ENCODE peak calls at places on chromosomes 3 and 15, in seven cellular contexts. One of them, this sample, is unnamed.

GRCh38 chr3:172161959-172162358 is 122.6 kb downstream of the FNDC3B start:
- DNase-seq in A549: no peak
- DNase-seq in upper lobe of left lung: no peak
- DNase-seq in ovary: no peak
- DNase-seq in sigmoid colon: no peak
- DNase-seq in HepG2: no peak
- DNase-seq in H1: no peak
- DNase-seq in this sample: no peak

GRCh38 chr15:70748281-70748747 is 15.0 kb downstream of the UACA start:
- DNase-seq in H1: no peak
- DNase-seq in sigmoid colon: peak; percentile 72
- DNase-seq in A549: no peak
- DNase-seq in HepG2: no peak
- DNase-seq in upper lobe of left lung: peak; percentile 54
- DNase-seq in ovary: no peak
- DNase-seq in this sample: no peak

GRCh38 chr3:172467170-172467824 is 19.0 kb upstream of the GHSR start:
- DNase-seq in ovary: no peak
- DNase-seq in HepG2: no peak
- DNase-seq in upper lobe of left lung: no peak
- DNase-seq in sigmoid colon: no peak
- DNase-seq in A549: peak; percentile 45
- DNase-seq in H1: no peak
- DNase-seq in this sample: no peak

GRCh38 chr15:65072027-65072426 is 4.2 kb upstream of the RASL12 start:
- DNase-seq in ovary: peak; percentile 44
- DNase-seq in HepG2: no peak
- DNase-seq in H1: no peak
- DNase-seq in sigmoid colon: no peak
- DNase-seq in A549: no peak
- DNase-seq in upper lobe of left lung: no peak
- DNase-seq in this sample: no peak

GRCh38 chr3:72229952-72230351 is 445.0 kb upstream of the PROK2 start:
- DNase-seq in HepG2: no peak
- DNase-seq in A549: no peak
- DNase-seq in upper lobe of left lung: no peak
- DNase-seq in H1: no peak
- DNase-seq in ovary: no peak
- DNase-seq in sigmoid colon: no peak
- DNase-seq in this sample: no peak

GRCh38 chr15:60017538-60018199 is 13.6 kb downstream of the FOXB1 start:
- DNase-seq in H1: no peak
- DNase-seq in HepG2: no peak
- DNase-seq in A549: no peak
- DNase-seq in upper lobe of left lung: no peak
- DNase-seq in sigmoid colon: no peak
- DNase-seq in ovary: no peak
- DNase-seq in this sample: no peak

GRCh38 chr3:189071452-189071851 is 100.3 kb upstream of the TPRG1 start:
- DNase-seq in ovary: no peak
- DNase-seq in H1: no peak
- DNase-seq in upper lobe of left lung: no peak
- DNase-seq in A549: no peak
- DNase-seq in sigmoid colon: no peak
- DNase-seq in HepG2: no peak
- DNase-seq in this sample: no peak

GRCh38 chr15:66404532-66404931 is 17.8 kb downstream of the MAP2K1 start:
- DNase-seq in ovary: no peak
- DNase-seq in upper lobe of left lung: peak; percentile 53
- DNase-seq in A549: no peak
- DNase-seq in HepG2: no peak
- DNase-seq in sigmoid colon: no peak
- DNase-seq in H1: peak; percentile 66
- DNase-seq in this sample: no peak

GRCh38 chr3:177335728-177336127 is 138.4 kb upstream of the TBL1XR1 start:
- DNase-seq in upper lobe of left lung: no peak
- DNase-seq in HepG2: no peak
- DNase-seq in ovary: no peak
- DNase-seq in sigmoid colon: no peak
- DNase-seq in H1: no peak
- DNase-seq in A549: no peak
- DNase-seq in this sample: no peak

GRCh38 chr15:65870889-65871533 is 1.7 kb downstream of the RAB11A start:
- DNase-seq in upper lobe of left lung: no peak
- DNase-seq in sigmoid colon: no peak
- DNase-seq in ovary: no peak
- DNase-seq in HepG2: peak; percentile 40
- DNase-seq in H1: no peak
- DNase-seq in A549: peak; percentile 69
- DNase-seq in this sample: no peak

GRCh38 chr15:44536298-44536961 is 517 bp upstream of the EIF3J start:
- DNase-seq in ovary: no peak
- DNase-seq in HepG2: peak; percentile 77
- DNase-seq in H1: peak; percentile 76
- DNase-seq in upper lobe of left lung: peak; percentile 89
- DNase-seq in sigmoid colon: no peak
- DNase-seq in A549: no peak
- DNase-seq in this sample: peak; percentile 94

GRCh38 chr3:2958553-2958952 is 151.6 kb downstream of the IL5RA start:
- DNase-seq in sigmoid colon: no peak
- DNase-seq in upper lobe of left lung: no peak
- DNase-seq in A549: no peak
- DNase-seq in ovary: no peak
- DNase-seq in H1: no peak
- DNase-seq in HepG2: no peak
- DNase-seq in this sample: no peak

GRCh38 chr3:149080011-149080698 is 6.2 kb downstream of the HLTF start:
- DNase-seq in H1: no peak
- DNase-seq in sigmoid colon: no peak
- DNase-seq in ovary: no peak
- DNase-seq in upper lobe of left lung: no peak
- DNase-seq in HepG2: no peak
- DNase-seq in A549: no peak
- DNase-seq in this sample: no peak

GRCh38 chr3:166283856-166284255 is 446.6 kb upstream of the BCHE start:
- DNase-seq in sigmoid colon: no peak
- DNase-seq in A549: peak; percentile 28
- DNase-seq in ovary: no peak
- DNase-seq in upper lobe of left lung: no peak
- DNase-seq in HepG2: no peak
- DNase-seq in H1: no peak
- DNase-seq in this sample: no peak

GRCh38 chr15:38474155-38474757 is 20.3 kb downstream of the FAM98B start:
- DNase-seq in sigmoid colon: no peak
- DNase-seq in HepG2: peak; percentile 63
- DNase-seq in A549: peak; percentile 61
- DNase-seq in upper lobe of left lung: peak; percentile 24
- DNase-seq in H1: no peak
- DNase-seq in ovary: no peak
- DNase-seq in this sample: no peak

GRCh38 chr3:173733029-173733652 is 335.6 kb downstream of the NLGN1 start:
- DNase-seq in H1: no peak
- DNase-seq in HepG2: peak; percentile 12
- DNase-seq in sigmoid colon: no peak
- DNase-seq in ovary: no peak
- DNase-seq in upper lobe of left lung: no peak
- DNase-seq in A549: peak; percentile 16
- DNase-seq in this sample: no peak

GRCh38 chr15:33211409-33211808 is 16.9 kb upstream of the FMN1 start:
- DNase-seq in A549: no peak
- DNase-seq in sigmoid colon: peak; percentile 68
- DNase-seq in H1: no peak
- DNase-seq in upper lobe of left lung: no peak
- DNase-seq in HepG2: no peak
- DNase-seq in ovary: no peak
- DNase-seq in this sample: peak; percentile 68

GRCh38 chr3:28467414-28467813 is 118.8 kb upstream of the AZI2 start:
- DNase-seq in H1: no peak
- DNase-seq in ovary: no peak
- DNase-seq in HepG2: no peak
- DNase-seq in upper lobe of left lung: no peak
- DNase-seq in sigmoid colon: no peak
- DNase-seq in A549: no peak
- DNase-seq in this sample: no peak

GRCh38 chr15:90463381-90463780 is 66.3 kb upstream of the CRTC3 start:
- DNase-seq in sigmoid colon: no peak
- DNase-seq in H1: no peak
- DNase-seq in upper lobe of left lung: no peak
- DNase-seq in HepG2: no peak
- DNase-seq in A549: peak; percentile 14
- DNase-seq in ovary: no peak
- DNase-seq in this sample: no peak

GRCh38 chr15:65249641-65250040 is 37.0 kb downstream of the PARP16 start:
- DNase-seq in sigmoid colon: no peak
- DNase-seq in H1: no peak
- DNase-seq in HepG2: no peak
- DNase-seq in A549: no peak
- DNase-seq in ovary: no peak
- DNase-seq in upper lobe of left lung: no peak
- DNase-seq in this sample: no peak

GRCh38 chr3:69121950-69122349 is 445 bp downstream of the LMOD3 start:
- DNase-seq in HepG2: no peak
- DNase-seq in sigmoid colon: no peak
- DNase-seq in H1: no peak
- DNase-seq in A549: no peak
- DNase-seq in upper lobe of left lung: no peak
- DNase-seq in ovary: no peak
- DNase-seq in this sample: no peak

DNA sequence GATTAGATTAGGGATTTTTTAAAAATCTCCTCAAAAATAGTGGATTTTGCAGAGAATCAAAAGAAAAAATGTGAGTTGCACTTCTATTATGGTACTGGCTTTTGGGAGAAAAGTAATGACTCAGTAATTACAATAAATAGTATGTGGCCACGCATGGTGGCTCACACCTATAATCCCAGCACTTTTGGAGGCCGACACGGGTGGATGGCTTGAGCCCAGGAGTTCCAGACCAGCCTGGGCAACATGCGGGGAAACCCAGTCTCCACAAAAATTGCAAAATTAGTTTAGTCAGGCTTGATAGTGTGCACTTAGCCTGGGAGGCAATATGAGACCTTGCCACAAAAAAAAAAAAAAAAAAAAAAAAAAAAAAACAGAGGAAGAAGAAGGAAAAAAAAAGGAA is 1098.2 kb downstream of the ZPLD1 start:
- DNase-seq in upper lobe of left lung: no peak
- DNase-seq in H1: no peak
- DNase-seq in ovary: no peak
- DNase-seq in sigmoid colon: no peak
- DNase-seq in A549: no peak
- DNase-seq in HepG2: no peak
- DNase-seq in this sample: no peak
- H3K4me3 ChIP-seq in upper lobe of left lung: no peak overlapping the region
- H3K4me3 ChIP-seq in H1: no peak overlapping the region
- H3K4me3 ChIP-seq in ovary: no peak overlapping the region
- H3K4me3 ChIP-seq in sigmoid colon: no peak overlapping the region
- H3K4me3 ChIP-seq in A549: no peak overlapping the region
- H3K4me3 ChIP-seq in HepG2: no peak overlapping the region
- H3K4me3 ChIP-seq in this sample: no peak overlapping the region

DNA sequence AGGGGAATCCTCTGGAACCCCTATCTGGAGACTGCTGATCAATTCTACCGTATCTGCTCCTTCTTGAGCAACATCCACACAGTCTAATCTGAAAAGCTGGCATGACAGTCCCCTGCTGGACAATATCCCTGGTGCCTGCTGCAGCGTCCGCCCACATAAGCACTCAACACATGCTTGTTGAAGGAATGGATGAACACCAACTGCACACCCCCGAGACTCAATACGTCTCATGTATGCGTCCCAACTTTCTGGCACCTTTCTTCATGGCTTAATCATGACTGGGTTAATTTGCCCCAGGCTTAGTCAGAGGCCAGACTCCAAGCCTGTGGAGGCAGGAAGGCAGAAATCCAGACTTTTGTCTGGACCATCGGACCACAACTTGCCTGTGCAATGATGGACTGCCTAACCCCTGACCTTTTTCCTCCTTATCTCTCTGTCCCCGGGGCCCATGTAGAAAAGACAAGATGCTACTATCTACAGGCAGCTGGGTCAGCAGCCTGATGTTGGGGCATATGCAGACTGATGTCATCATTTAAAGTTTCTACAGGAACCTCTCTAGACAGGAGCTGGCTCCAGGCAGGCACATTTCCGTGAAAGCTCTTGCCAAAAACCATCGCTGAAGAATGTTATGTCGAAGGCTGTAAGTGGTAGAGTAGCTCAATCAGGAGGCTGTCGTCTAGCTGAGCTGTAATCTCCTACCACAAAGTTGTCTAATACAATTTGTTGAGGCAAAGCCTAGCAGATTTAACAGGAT is 114.1 kb upstream of the TPM1 start:
- DNase-seq in upper lobe of left lung: no peak
- DNase-seq in HepG2: peak; percentile 37
- DNase-seq in ovary: no peak
- DNase-seq in sigmoid colon: no peak
- DNase-seq in H1: no peak
- DNase-seq in A549: peak; percentile 87
- DNase-seq in this sample: no peak
- TF ChIP-seq EP300 in upper lobe of left lung: no peak
- TF ChIP-seq EP300 in HepG2: no peak
- TF ChIP-seq EP300 in ovary: no peak
- TF ChIP-seq EP300 in sigmoid colon: no peak
- TF ChIP-seq EP300 in H1: no peak
- TF ChIP-seq EP300 in A549: peak; percentile 66
- TF ChIP-seq EP300 in this sample: no peak

GRCh38 chr3:137770821-137771399 is 6.8 kb downstream of the SOX14 start:
- DNase-seq in HepG2: no peak
- DNase-seq in ovary: no peak
- DNase-seq in sigmoid colon: no peak
- DNase-seq in upper lobe of left lung: no peak
- DNase-seq in A549: no peak
- DNase-seq in H1: no peak
- DNase-seq in this sample: no peak
- H3K4me3 ChIP-seq in HepG2: no peak overlapping the region
- H3K4me3 ChIP-seq in ovary: no peak overlapping the region
- H3K4me3 ChIP-seq in sigmoid colon: peak overlapping the region; percentile 32
- H3K4me3 ChIP-seq in upper lobe of left lung: peak overlapping the region; percentile 5
- H3K4me3 ChIP-seq in A549: peak overlapping the region; percentile 33
- H3K4me3 ChIP-seq in H1: peak overlapping the region; percentile 9
- H3K4me3 ChIP-seq in this sample: peak overlapping the region; percentile 43

GRCh38 chr3:36206936-36207620 is 173.2 kb upstream of the STAC start:
- DNase-seq in H1: no peak
- DNase-seq in upper lobe of left lung: no peak
- DNase-seq in A549: no peak
- DNase-seq in HepG2: no peak
- DNase-seq in sigmoid colon: no peak
- DNase-seq in ovary: no peak
- DNase-seq in this sample: no peak
- TF ChIP-seq EP300 in H1: no peak
- TF ChIP-seq EP300 in upper lobe of left lung: no peak
- TF ChIP-seq EP300 in A549: no peak
- TF ChIP-seq EP300 in HepG2: no peak
- TF ChIP-seq EP300 in sigmoid colon: no peak
- TF ChIP-seq EP300 in ovary: no peak
- TF ChIP-seq EP300 in this sample: no peak

GRCh38 chr15:63986185-63986680 is 60.1 kb downstream of the DAPK2 start:
- DNase-seq in HepG2: no peak
- DNase-seq in ovary: no peak
- DNase-seq in H1: no peak
- DNase-seq in A549: no peak
- DNase-seq in upper lobe of left lung: no peak
- DNase-seq in sigmoid colon: no peak
- DNase-seq in this sample: no peak
- H3K4me3 ChIP-seq in HepG2: no peak overlapping the region
- H3K4me3 ChIP-seq in ovary: no peak overlapping the region
- H3K4me3 ChIP-seq in H1: no peak overlapping the region
- H3K4me3 ChIP-seq in A549: no peak overlapping the region
- H3K4me3 ChIP-seq in upper lobe of left lung: no peak overlapping the region
- H3K4me3 ChIP-seq in sigmoid colon: no peak overlapping the region
- H3K4me3 ChIP-seq in this sample: no peak overlapping the region

GRCh38 chr3:26193558-26193957 is 403.7 kb downstream of the OXSM start:
- DNase-seq in upper lobe of left lung: no peak
- DNase-seq in H1: no peak
- DNase-seq in ovary: no peak
- DNase-seq in sigmoid colon: no peak
- DNase-seq in HepG2: no peak
- DNase-seq in A549: no peak
- DNase-seq in this sample: no peak
- TF ChIP-seq EP300 in upper lobe of left lung: no peak
- TF ChIP-seq EP300 in H1: no peak
- TF ChIP-seq EP300 in ovary: no peak
- TF ChIP-seq EP300 in sigmoid colon: no peak
- TF ChIP-seq EP300 in HepG2: no peak
- TF ChIP-seq EP300 in A549: no peak
- TF ChIP-seq EP300 in this sample: no peak